ENCODE peak calls at places on chromosomes 1 and 21, in four cellular contexts. One of them, this sample, is unnamed.

GRCh38 chr1:185483647-185484450 is 166.8 kb upstream of the IVNS1ABP start:
- DNase-seq in aorta: no peak
- DNase-seq in stimulated activated CD8-positive, alpha-beta memory T cell treated with anti-CD3 and anti-CD28 coated beads, Interleukin-7, amount 100 ng/mL, for 24 hours: no peak
- DNase-seq in NCI-H2107: peak
- DNase-seq in this sample: no peak

GRCh38 chr1:212597495-212597894 is 11.1 kb upstream of the ATF3 start:
- DNase-seq in aorta: no peak
- DNase-seq in stimulated activated CD8-positive, alpha-beta memory T cell treated with anti-CD3 and anti-CD28 coated beads, Interleukin-7, amount 100 ng/mL, for 24 hours: no peak
- DNase-seq in NCI-H2107: no peak
- DNase-seq in this sample: no peak

GRCh38 chr1:8516278-8516777 is 198.4 kb downstream of the SLC45A1 start:
- DNase-seq in aorta: no peak
- DNase-seq in stimulated activated CD8-positive, alpha-beta memory T cell treated with anti-CD3 and anti-CD28 coated beads, Interleukin-7, amount 100 ng/mL, for 24 hours: no peak
- DNase-seq in NCI-H2107: no peak
- DNase-seq in this sample: no peak

GRCh38 chr21:46222436-46223116 is 6.0 kb downstream of the LSS start:
- DNase-seq in aorta: no peak
- DNase-seq in stimulated activated CD8-positive, alpha-beta memory T cell treated with anti-CD3 and anti-CD28 coated beads, Interleukin-7, amount 100 ng/mL, for 24 hours: no peak
- DNase-seq in NCI-H2107: no peak
- DNase-seq in this sample: no peak

GRCh38 chr1:201358596-201358995 is 18.9 kb downstream of the TNNT2 start:
- DNase-seq in aorta: peak
- DNase-seq in NCI-H2107: no peak
- DNase-seq in stimulated activated CD8-positive, alpha-beta memory T cell treated with anti-CD3 and anti-CD28 coated beads, Interleukin-7, amount 100 ng/mL, for 24 hours: no peak
- DNase-seq in this sample: no peak

GRCh38 chr1:168636200-168636599 is 59.8 kb downstream of the XCL1 start:
- DNase-seq in aorta: no peak
- DNase-seq in NCI-H2107: no peak
- DNase-seq in stimulated activated CD8-positive, alpha-beta memory T cell treated with anti-CD3 and anti-CD28 coated beads, Interleukin-7, amount 100 ng/mL, for 24 hours: no peak
- DNase-seq in this sample: no peak

GRCh38 chr1:87355894-87356293 is 27.2 kb downstream of the LMO4 start:
- DNase-seq in NCI-H2107: no peak
- DNase-seq in stimulated activated CD8-positive, alpha-beta memory T cell treated with anti-CD3 and anti-CD28 coated beads, Interleukin-7, amount 100 ng/mL, for 24 hours: no peak
- DNase-seq in aorta: no peak
- DNase-seq in this sample: no peak

GRCh38 chr1:145708063-145708462 is 895 bp upstream of the PDZK1 start:
- DNase-seq in NCI-H2107: no peak
- DNase-seq in stimulated activated CD8-positive, alpha-beta memory T cell treated with anti-CD3 and anti-CD28 coated beads, Interleukin-7, amount 100 ng/mL, for 24 hours: no peak
- DNase-seq in aorta: no peak
- DNase-seq in this sample: no peak

GRCh38 chr21:41768371-41769042 is 1.7 kb upstream of the RIPK4 start:
- DNase-seq in stimulated activated CD8-positive, alpha-beta memory T cell treated with anti-CD3 and anti-CD28 coated beads, Interleukin-7, amount 100 ng/mL, for 24 hours: no peak
- DNase-seq in aorta: peak
- DNase-seq in NCI-H2107: no peak
- DNase-seq in this sample: no peak

GRCh38 chr1:192488058-192488457 is 87.5 kb upstream of the RGS1 start:
- DNase-seq in stimulated activated CD8-positive, alpha-beta memory T cell treated with anti-CD3 and anti-CD28 coated beads, Interleukin-7, amount 100 ng/mL, for 24 hours: no peak
- DNase-seq in aorta: no peak
- DNase-seq in NCI-H2107: no peak
- DNase-seq in this sample: no peak

GRCh38 chr1:51355382-51355781 is 25.0 kb upstream of the TTC39A start:
- DNase-seq in stimulated activated CD8-positive, alpha-beta memory T cell treated with anti-CD3 and anti-CD28 coated beads, Interleukin-7, amount 100 ng/mL, for 24 hours: no peak
- DNase-seq in NCI-H2107: no peak
- DNase-seq in aorta: no peak
- DNase-seq in this sample: no peak

This sample was measured in frontal cortex.